ENCODE peak calls at places on chromosomes 5 and 9, in seven cellular contexts. Z is HepG2, P is HCT116, L is endothelial cell of umbilical vein, U is esophagus muscularis mucosa, F is SK-N-SH, X is GM12878. E is an unnamed sample.

GRCh38 chr9:69060766-69061165 is 25.2 kb downstream of the FXN start:
- DNase-seq in Z (no peak), P (no peak), L (no peak), U (no peak), F (no peak), X (no peak), E (no peak)

GRCh38 chr9:137646341-137646740 is 27.5 kb downstream of the EHMT1 start:
- DNase-seq in Z (no peak), P (no peak), L (no peak), U (no peak), F (no peak), X (no peak), E (no peak)

GRCh38 chr5:61132559-61132958 is 29.7 kb downstream of the SMIM15 start:
- DNase-seq in Z (no peak), P (no peak), L (no peak), U (no peak), F (no peak), X (no peak), E (no peak)

GRCh38 chr9:129125478-129125877 is 14.3 kb downstream of the PTPA start:
- DNase-seq in Z (no peak), P (peak; percentile 46), L (no peak), U (no peak), F (no peak), X (no peak), E (no peak)

GRCh38 chr9:96419691-96419969 is 1.5 kb upstream of the ZNF367 start:
- DNase-seq in Z (no peak), P (no peak), L (peak; percentile 30), U (no peak), F (no peak), X (no peak), E (no peak)

GRCh38 chr5:176812269-176813259 is 2.2 kb downstream of the UNC5A start:
- DNase-seq in Z (peak; percentile 39), P (no peak), L (peak; percentile 30), U (no peak), F (peak; percentile 91), X (no peak), E (no peak)

GRCh38 chr5:28703651-28704260 is 1665.4 kb upstream of the CDH9 start:
- DNase-seq in Z (no peak), P (no peak), L (no peak), U (no peak), F (no peak), X (no peak), E (no peak)

GRCh38 chr9:131691969-131692611 is 47.8 kb downstream of the RAPGEF1 start:
- DNase-seq in Z (no peak), P (no peak), L (no peak), U (no peak), F (no peak), X (no peak), E (no peak)

GRCh38 chr5:118875131-118875530 is 113.2 kb downstream of the DTWD2 start:
- DNase-seq in Z (no peak), P (no peak), L (no peak), U (no peak), F (no peak), X (no peak), E (no peak)

GRCh38 chr5:89697581-89697980 is 712.0 kb downstream of the CETN3 start:
- DNase-seq in Z (no peak), P (no peak), L (no peak), U (no peak), F (no peak), X (no peak), E (no peak)

GRCh38 chr5:178221857-178222256 is 10.7 kb downstream of the PHYKPL start:
- DNase-seq in Z (no peak), P (no peak), L (no peak), U (no peak), F (no peak), X (no peak), E (no peak)

GRCh38 chr9:34163439-34163838 is 15.4 kb upstream of the UBAP1 start:
- DNase-seq in Z (no peak), P (no peak), L (no peak), U (no peak), F (no peak), X (no peak), E (no peak)

GRCh38 chr5:56759521-56759920 is 55.8 kb upstream of the MAP3K1 start:
- DNase-seq in Z (no peak), P (no peak), L (no peak), U (no peak), F (no peak), X (no peak), E (no peak)

GRCh38 chr5:123036391-123037103 is at the start of gene PPIC:
- DNase-seq in Z (peak; percentile 50), P (peak; percentile 64), L (peak; percentile 86), U (peak; percentile 95), F (peak; percentile 93), X (no peak), E (peak; percentile 83)

GRCh38 chr5:7261049-7261448 is 134.9 kb upstream of the ADCY2 start:
- DNase-seq in Z (peak; percentile 42), P (no peak), L (no peak), U (peak; percentile 89), F (peak; percentile 10), X (no peak), E (peak; percentile 22)

DNA sequence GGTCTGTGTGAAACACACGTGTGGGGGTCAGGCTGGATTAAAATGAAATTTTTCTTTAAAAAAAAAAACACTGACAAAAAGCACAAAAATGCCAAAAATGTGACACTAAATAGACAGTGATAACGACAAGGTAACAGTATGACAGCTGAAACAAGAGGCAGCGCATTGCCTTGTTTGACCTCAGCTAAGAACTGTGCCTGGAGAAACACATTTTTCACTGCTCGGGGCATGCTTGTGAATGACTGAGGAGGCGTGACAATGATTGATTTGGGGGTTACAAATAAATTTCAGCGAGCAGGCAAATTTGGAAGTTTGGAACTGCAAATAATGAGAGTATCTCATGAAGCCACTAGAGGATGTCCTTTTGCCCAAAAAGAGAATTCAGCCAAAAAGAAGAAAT is 44.2 kb upstream of the SPATA31C2 start:
- DNase-seq in Z (no peak), P (no peak), L (no peak), U (peak; percentile 21), F (no peak), X (no peak), E (no peak)
- TF ChIP-seq POLR2AphosphoS5 in Z (no peak), P (no peak), L (no peak), U (no peak), F (no peak), X (no peak), E (no peak)

GRCh38 chr5:38531518-38531917 is 24.9 kb downstream of the LIFR start:
- DNase-seq in Z (no peak), P (no peak), L (no peak), U (no peak), F (no peak), X (no peak), E (no peak)

GRCh38 chr5:38535281-38535750 is 21.1 kb downstream of the LIFR start:
- DNase-seq in Z (peak; percentile 70), P (no peak), L (no peak), U (no peak), F (no peak), X (no peak), E (no peak)

GRCh38 chr5:38534122-38534408 is 22.4 kb downstream of the LIFR start:
- DNase-seq in Z (no peak), P (no peak), L (peak; percentile 15), U (no peak), F (no peak), X (no peak), E (no peak)

GRCh38 chr5:38532165-38532669 is 24.2 kb downstream of the LIFR start:
- DNase-seq in Z (no peak), P (no peak), L (no peak), U (no peak), F (no peak), X (no peak), E (no peak)

GRCh38 chr5:38533286-38534121 is 22.9 kb downstream of the LIFR start:
- DNase-seq in Z (peak; percentile 86), P (no peak), L (no peak), U (no peak), F (no peak), X (no peak), E (no peak)
- H3K27ac ChIP-seq in Z (peak overlapping the region; percentile 99), P (no peak overlapping the region), L (no peak overlapping the region), U (no peak overlapping the region), F (no peak overlapping the region), X (no peak overlapping the region), E (no peak overlapping the region)

GRCh38 chr5:14217587-14217986 is 74.4 kb downstream of the TRIO start:
- DNase-seq in Z (no peak), P (no peak), L (no peak), U (no peak), F (no peak), X (no peak), E (no peak)

GRCh38 chr5:14216902-14217301 is 73.8 kb downstream of the TRIO start:
- DNase-seq in Z (peak; percentile 23), P (no peak), L (no peak), U (no peak), F (no peak), X (no peak), E (no peak)

GRCh38 chr5:14215901-14216300 is 72.8 kb downstream of the TRIO start:
- DNase-seq in Z (no peak), P (no peak), L (no peak), U (no peak), F (no peak), X (no peak), E (no peak)

GRCh38 chr5:14218011-14218410 is 74.9 kb downstream of the TRIO start:
- DNase-seq in Z (no peak), P (no peak), L (no peak), U (no peak), F (no peak), X (no peak), E (no peak)

DNA sequence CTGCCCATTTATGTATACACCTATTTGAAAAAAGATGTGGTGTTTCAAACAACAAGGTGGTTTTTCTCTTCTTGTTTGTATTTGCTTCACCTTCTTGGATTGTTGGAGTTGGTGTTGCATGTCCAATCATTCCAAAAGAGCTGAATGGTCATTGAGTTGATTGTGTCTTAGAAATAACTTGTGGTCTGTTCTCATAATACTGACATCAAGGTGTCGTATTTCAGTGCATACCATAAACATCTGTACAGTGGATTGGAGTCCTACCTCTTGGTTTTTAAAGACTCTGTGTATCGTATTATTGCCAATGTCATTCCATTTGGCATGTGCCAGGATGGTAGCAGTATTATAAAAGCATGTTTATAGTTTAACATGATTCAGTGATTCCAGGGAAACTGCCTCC is 73.2 kb downstream of the TRIO start:
- DNase-seq in Z (no peak), P (no peak), L (no peak), U (no peak), F (no peak), X (no peak), E (no peak)
- H3K4me1 ChIP-seq in Z (peaks cover 94% of the 10 kb centered on the region), P (peaks cover 8% of the 10 kb centered on the region), L (peaks cover 6% of the 10 kb centered on the region), U (peaks cover 85% of the 10 kb centered on the region), F (peaks cover 36% of the 10 kb centered on the region), X (peaks cover 73% of the 10 kb centered on the region), E (peaks cover 11% of the 10 kb centered on the region)

DNA sequence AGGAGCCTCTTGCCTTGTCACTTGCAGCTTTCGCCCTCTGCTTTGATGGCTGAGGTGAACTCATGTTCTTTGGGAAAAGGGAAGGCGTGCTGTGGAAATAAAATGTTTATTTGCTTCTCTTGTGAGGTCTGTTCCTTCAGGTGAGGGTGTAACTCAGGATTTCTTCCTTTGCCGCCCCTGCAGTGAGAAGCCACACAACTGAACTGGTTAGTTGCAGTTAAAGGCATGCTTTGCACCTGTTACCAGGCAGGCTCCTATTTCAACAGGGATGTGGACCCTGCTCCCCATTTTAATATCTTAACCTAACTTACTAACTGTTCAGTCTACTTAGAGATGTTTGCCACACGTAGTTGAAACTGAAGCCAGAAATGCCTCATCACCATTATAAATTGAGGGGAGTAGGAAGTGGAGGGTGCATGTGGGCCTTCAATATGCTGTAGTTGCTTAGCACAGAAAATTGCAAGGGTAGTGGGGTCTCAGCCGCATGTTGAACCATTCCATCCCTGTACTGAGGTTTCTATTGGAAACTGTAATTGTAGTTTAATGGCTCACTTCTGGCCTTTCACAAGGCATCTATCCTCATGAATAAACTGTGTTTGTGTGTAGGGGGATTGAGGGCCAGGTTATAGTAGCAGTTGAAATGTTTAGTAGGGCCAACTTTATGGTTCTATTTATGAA is 7.9 kb downstream of the RACK1 start:
- DNase-seq in Z (no peak), P (no peak), L (no peak), U (no peak), F (no peak), X (no peak), E (no peak)
- TF ChIP-seq POLR2AphosphoS5 in Z (peak; percentile 66), P (peak; percentile 45), L (no peak), U (no peak), F (peak; percentile 27), X (peak; percentile 71), E (no peak)

E was measured in prostate gland.